ENCODE peak calls at places on chromosomes 13 and 19, in seven cellular contexts. P is fibroblast of mammary gland; A is foreskin keratinocyte; V is AG04449; O is activated CD8-positive, alpha-beta memory T cell treated with anti-CD3 and anti-CD28 coated beads for 1 hour; F is astrocyte of the cerebellum; S is activated T-helper 1 cell treated with anti-CD3 and anti-CD28 coated beads, Interleukin-2, amount 50 U/mL, for 16 hours. U is an unnamed sample.

GRCh38 chr13:76884167-76884566 is 2.0 kb downstream of the KCTD12 start:
- DNase-seq in P (peak; percentile 50), A (no peak), V (no peak), O (no peak), F (no peak), S (no peak), U (peak; percentile 49)

GRCh38 chr19:11100064-11100463 is 10.8 kb downstream of the LDLR start:
- DNase-seq in P (no peak), A (no peak), V (no peak), O (no peak), F (no peak), S (no peak), U (no peak)

GRCh38 chr13:50668882-50669281 is 174.6 kb downstream of the DLEU7 start:
- DNase-seq in P (no peak), A (no peak), V (no peak), O (no peak), F (no peak), S (no peak), U (no peak)

GRCh38 chr19:41689993-41690800 is 2.1 kb upstream of the CEACAM7 start:
- DNase-seq in P (no peak), A (no peak), V (no peak), O (no peak), F (no peak), S (no peak), U (no peak)

GRCh38 chr19:18349524-18350128 is 9.2 kb downstream of the PGPEP1 start:
- DNase-seq in P (peak; percentile 63), A (no peak), V (no peak), O (no peak), F (peak; percentile 24), S (no peak), U (peak; percentile 49)

GRCh38 chr19:4800591-4801081 is 9.1 kb downstream of the FEM1A start:
- DNase-seq in P (no peak), A (peak; percentile 34), V (no peak), O (no peak), F (no peak), S (no peak), U (no peak)

GRCh38 chr19:46715620-46716012 is 1.3 kb downstream of the PRKD2 start:
- DNase-seq in P (no peak), A (no peak), V (no peak), O (no peak), F (no peak), S (no peak), U (peak; percentile 24)

GRCh38 chr13:114320065-114320464 is 5.8 kb downstream of the CHAMP1 start:
- DNase-seq in P (no peak), A (no peak), V (no peak), O (no peak), F (no peak), S (no peak), U (no peak)

U was measured in neural progenitor cell.